ENCODE peak calls at places on chromosomes 12 and 14, in four cellular contexts. One of them, this sample, is unnamed.

GRCh38 chr14:83873626-83874025 is 1656.3 kb upstream of the FLRT2 start:
- DNase-seq in activated T-cell treated with anti-CD3 and anti-CD28 coated beads, Interleukin-2, amount 50 U/mL, for 1 hour: no peak
- DNase-seq in right atrium auricular region: no peak
- DNase-seq in SHP77: no peak
- DNase-seq in this sample: no peak

GRCh38 chr14:92892589-92892988 is 30.4 kb upstream of the CHGA start:
- DNase-seq in activated T-cell treated with anti-CD3 and anti-CD28 coated beads, Interleukin-2, amount 50 U/mL, for 1 hour: no peak
- DNase-seq in SHP77: no peak
- DNase-seq in right atrium auricular region: no peak
- DNase-seq in this sample: no peak

GRCh38 chr12:57110189-57111045 is 745 bp downstream of the STAT6 start:
- DNase-seq in right atrium auricular region: no peak
- DNase-seq in activated T-cell treated with anti-CD3 and anti-CD28 coated beads, Interleukin-2, amount 50 U/mL, for 1 hour: peak; percentile 79
- DNase-seq in SHP77: no peak
- DNase-seq in this sample: no peak

GRCh38 chr12:3122841-3123678 is 45.9 kb downstream of the TSPAN9 start:
- DNase-seq in SHP77: no peak
- DNase-seq in right atrium auricular region: peak; percentile 71
- DNase-seq in activated T-cell treated with anti-CD3 and anti-CD28 coated beads, Interleukin-2, amount 50 U/mL, for 1 hour: no peak
- DNase-seq in this sample: no peak

GRCh38 chr12:121323908-121324307 is 27.4 kb upstream of the CAMKK2 start:
- DNase-seq in right atrium auricular region: no peak
- DNase-seq in SHP77: no peak
- DNase-seq in activated T-cell treated with anti-CD3 and anti-CD28 coated beads, Interleukin-2, amount 50 U/mL, for 1 hour: no peak
- DNase-seq in this sample: no peak

GRCh38 chr14:81521356-81521755 is 12.3 kb downstream of the SEL1L start:
- DNase-seq in right atrium auricular region: no peak
- DNase-seq in SHP77: no peak
- DNase-seq in activated T-cell treated with anti-CD3 and anti-CD28 coated beads, Interleukin-2, amount 50 U/mL, for 1 hour: no peak
- DNase-seq in this sample: no peak

GRCh38 chr12:130710001-130710732 is 5.9 kb downstream of the RIMBP2 start:
- DNase-seq in right atrium auricular region: no peak
- DNase-seq in activated T-cell treated with anti-CD3 and anti-CD28 coated beads, Interleukin-2, amount 50 U/mL, for 1 hour: no peak
- DNase-seq in SHP77: no peak
- DNase-seq in this sample: no peak

GRCh38 chr12:13390921-13391320 is 194.4 kb downstream of the EMP1 start:
- DNase-seq in activated T-cell treated with anti-CD3 and anti-CD28 coated beads, Interleukin-2, amount 50 U/mL, for 1 hour: no peak
- DNase-seq in SHP77: no peak
- DNase-seq in right atrium auricular region: no peak
- DNase-seq in this sample: peak; percentile 60

GRCh38 chr12:20631711-20632110 is 63.4 kb upstream of the SLCO1C1 start:
- DNase-seq in activated T-cell treated with anti-CD3 and anti-CD28 coated beads, Interleukin-2, amount 50 U/mL, for 1 hour: no peak
- DNase-seq in SHP77: no peak
- DNase-seq in right atrium auricular region: no peak
- DNase-seq in this sample: no peak